ENCODE peak calls at places on chromosomes 3 and 15, in six cellular contexts. A is uterus, J is left ventricle myocardium inferior, S is BE2C, C is IMR-90, Q is Panc1. Y is an unnamed sample. For H3K4me1, the result is how much of the 10 kb centered on the place peaks cover.

GRCh38 chr15:51837784-51838183 is 8.3 kb downstream of the TMOD3 start:
- DNase-seq in Q (no peak), A (no peak), C (peak), J (no peak), S (no peak), Y (no peak)

GRCh38 chr3:137163241-137163916 is 205.6 kb downstream of the IL20RB start:
- DNase-seq in C (no peak), J (no peak), Q (no peak), A (peak), S (no peak), Y (no peak)

GRCh38 chr15:40900256-40901052 is 6.2 kb downstream of the VPS18 start:
- DNase-seq in Q (no peak), A (no peak), C (no peak), S (no peak), J (no peak), Y (no peak)

GRCh38 chr3:191328383-191328962 is 721 bp upstream of the CCDC50 start:
- DNase-seq in Q (no peak), J (no peak), C (no peak), A (no peak), S (no peak), Y (no peak)

GRCh38 chr15:72464251-72464650 is 9.9 kb upstream of the ARIH1 start:
- DNase-seq in J (no peak), S (no peak), A (no peak), Q (no peak), C (no peak), Y (no peak)

GRCh38 chr15:56919708-56920637 is 1.5 kb downstream of the TCF12 start:
- DNase-seq in Q (peak), C (peak), J (peak), A (peak), S (peak), Y (no peak)

GRCh38 chr3:55571913-55572312 is 84.8 kb upstream of the WNT5A start:
- DNase-seq in J (peak), Q (no peak), A (no peak), C (no peak), S (no peak), Y (peak)

GRCh38 chr15:56732135-56732880 is 1.0 kb downstream of the ZNF280D start:
- DNase-seq in Q (no peak), J (no peak), S (peak), A (no peak), C (peak), Y (no peak)

GRCh38 chr3:126994661-126995161 is 11.8 kb downstream of the PLXNA1 start:
- DNase-seq in S (peak), Q (no peak), A (no peak), C (no peak), J (peak), Y (no peak)

GRCh38 chr3:28286595-28286994 is 45.2 kb downstream of the CMC1 start:
- DNase-seq in Q (peak), A (no peak), J (no peak), S (no peak), C (peak), Y (no peak)

GRCh38 chr15:93048759-93049161 is 40.3 kb downstream of the RGMA start:
- DNase-seq in S (no peak), A (no peak), C (no peak), Q (no peak), J (no peak), Y (no peak)

GRCh38 chr3:155270485-155271342 is 22.8 kb downstream of the STRIT1 start:
- DNase-seq in Q (no peak), J (no peak), C (no peak), S (no peak), A (no peak), Y (no peak)

GRCh38 chr3:179446501-179446900 is 4.8 kb downstream of the GNB4 start:
- DNase-seq in S (no peak), Q (no peak), C (peak), J (no peak), A (no peak), Y (no peak)

GRCh38 chr3:13019243-13019701 is 54.0 kb downstream of the IQSEC1 start:
- DNase-seq in A (no peak), S (no peak), J (no peak), C (peak), Q (no peak), Y (no peak)

GRCh38 chr3:73029321-73029796 is 32.1 kb upstream of the EBLN2 start:
- DNase-seq in A (no peak), Q (no peak), S (no peak), C (peak), J (no peak), Y (no peak)

GRCh38 chr15:24835301-24835700 is 119.5 kb upstream of the SNRPN start:
- DNase-seq in A (no peak), C (no peak), J (no peak), Q (no peak), S (no peak), Y (no peak)

GRCh38 chr3:56885879-56886647 is 84.3 kb upstream of the ARHGEF3 start:
- DNase-seq in A (no peak), S (no peak), C (no peak), Q (no peak), J (no peak), Y (no peak)

GRCh38 chr3:106699093-106699492 is 678.1 kb upstream of the CCDC54 start:
- DNase-seq in J (no peak), A (no peak), C (no peak), S (no peak), Q (no peak), Y (no peak)

GRCh38 chr15:90234519-90234988 is 545 bp downstream of the GDPGP1 start:
- DNase-seq in C (peak), Q (no peak), J (no peak), S (no peak), A (no peak), Y (no peak)

GRCh38 chr15:97759363-97759762 is 201.1 kb upstream of the ARRDC4 start:
- DNase-seq in J (no peak), Q (no peak), C (no peak), A (no peak), S (no peak), Y (no peak)

GRCh38 chr3:137792633-137793271 is 28.6 kb downstream of the SOX14 start:
- DNase-seq in C (peak), Q (peak), S (no peak), J (no peak), A (no peak), Y (peak)

GRCh38 chr3:173681188-173681587 is 283.6 kb downstream of the NLGN1 start:
- DNase-seq in Q (no peak), J (no peak), S (no peak), C (no peak), A (no peak), Y (no peak)

GRCh38 chr3:124680521-124680920 is 49.7 kb upstream of the UMPS start:
- DNase-seq in A (no peak), J (no peak), C (no peak), S (no peak), Q (no peak), Y (no peak)

GRCh38 chr3:113218011-113218678 is 6.8 kb downstream of the BOC start:
- DNase-seq in J (no peak), Q (no peak), A (no peak), C (no peak), S (no peak), Y (no peak)

GRCh38 chr15:48720646-48721045 is 75.1 kb upstream of the FBN1 start:
- DNase-seq in A (no peak), Q (no peak), S (no peak), J (no peak), C (no peak), Y (no peak)

GRCh38 chr15:89330119-89330518 is 4.5 kb downstream of the POLG start:
- DNase-seq in S (no peak), A (no peak), C (no peak), Q (no peak), J (no peak), Y (no peak)

GRCh38 chr3:31544634-31545033 is 11.9 kb downstream of the STT3B start:
- DNase-seq in C (no peak), Q (no peak), S (no peak), J (peak), A (no peak), Y (peak)

GRCh38 chr15:35325374-35325941 is 220.5 kb downstream of the DPH6 start:
- DNase-seq in Q (no peak), C (no peak), A (no peak), J (no peak), S (no peak), Y (no peak)

GRCh38 chr3:37628711-37629301 is 232.9 kb upstream of the CTDSPL start:
- DNase-seq in A (peak), C (peak), Q (no peak), S (no peak), J (no peak), Y (peak)

GRCh38 chr3:105850593-105850992 is 18.2 kb downstream of the CBLB start:
- DNase-seq in C (no peak), A (no peak), S (no peak), Q (no peak), J (no peak), Y (no peak)

GRCh38 chr15:59685737-59686297 is 3.3 kb downstream of the BNIP2 start:
- DNase-seq in J (no peak), Q (no peak), A (no peak), C (peak), S (no peak), Y (no peak)

GRCh38 chr3:196219970-196220311 is 3.6 kb downstream of the SLC51A start:
- DNase-seq in S (no peak), J (no peak), Q (no peak), C (no peak), A (no peak), Y (no peak)
- H3K4me1 ChIP-seq in S (under half), J (under half), Q (under half), C (under half), A (under half), Y (under half)

GRCh38 chr3:194139085-194139976 is 3.4 kb downstream of the HES1 start:
- DNase-seq in A (peak), C (peak), S (peak), Q (no peak), J (peak), Y (peak)

GRCh38 chr3:194140520-194141414 is 4.8 kb downstream of the HES1 start:
- DNase-seq in A (peak), S (peak), Q (no peak), C (no peak), J (peak), Y (peak)

GRCh38 chr3:194141415-194142155 is 5.6 kb downstream of the HES1 start:
- DNase-seq in J (peak), Q (no peak), S (peak), C (peak), A (peak), Y (peak)

GRCh38 chr3:194139977-194140351 is 4.0 kb downstream of the HES1 start:
- DNase-seq in A (no peak), S (no peak), C (peak), Q (no peak), J (no peak), Y (no peak)

GRCh38 chr3:194142156-194142910 is 6.4 kb downstream of the HES1 start:
- DNase-seq in C (no peak), Q (no peak), J (peak), A (peak), S (peak), Y (peak)
- H3K4me3 ChIP-seq in C (no peak), Q (peak), J (peak), A (no peak), S (peak), Y (no peak)

GRCh38 chr3:190040145-190040544 is 80.6 kb downstream of the P3H2 start:
- DNase-seq in Q (no peak), C (no peak), S (no peak), A (no peak), J (no peak), Y (no peak)
- H3K4me1 ChIP-seq in Q (under half), C (under half), S (under half), A (under half), J (under half), Y (under half)

GRCh38 chr3:165193392-165194268 is 2.6 kb downstream of the SLITRK3 start:
- DNase-seq in J (no peak), A (no peak), Q (no peak), S (no peak), C (no peak), Y (peak)
- H3K4me3 ChIP-seq in J (peak), A (peak), Q (peak), S (peak), C (no peak), Y (peak)

GRCh38 chr15:68618339-68619302 is 39.8 kb downstream of the CORO2B start:
- DNase-seq in J (peak), Q (no peak), C (peak), A (no peak), S (no peak), Y (no peak)
- H3K4me1 ChIP-seq in J (half or more), Q (under half), C (under half), A (under half), S (half or more), Y (under half)

DNA sequence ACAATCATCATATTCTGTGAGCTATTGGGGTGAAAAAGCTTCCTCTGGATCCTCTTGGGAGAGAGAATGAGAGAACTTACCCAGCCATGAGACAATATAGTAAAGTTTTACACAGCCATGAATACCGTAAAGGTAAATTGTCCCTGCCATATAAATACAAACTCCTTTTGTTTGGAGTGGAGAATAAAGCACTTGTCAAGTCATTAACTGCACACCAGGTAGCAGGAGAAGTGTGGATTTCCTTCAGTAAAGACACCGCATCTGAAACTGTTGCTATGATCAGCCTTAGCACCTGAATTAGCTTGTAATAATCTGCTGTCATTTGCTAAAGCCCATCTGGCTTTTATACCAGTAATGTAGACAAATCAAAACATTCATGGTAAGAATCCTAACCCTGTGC is 336.6 kb upstream of the SLCO3A1 start:
- DNase-seq in J (no peak), C (no peak), A (no peak), Q (no peak), S (no peak), Y (no peak)
- H3K4me3 ChIP-seq in J (no peak), C (no peak), A (no peak), Q (no peak), S (no peak), Y (no peak)

GRCh38 chr3:42508562-42508961 is 6.1 kb downstream of the VIPR1 start:
- DNase-seq in C (no peak), J (no peak), Q (no peak), A (no peak), S (no peak), Y (no peak)

GRCh38 chr3:42505849-42506410 is 3.5 kb downstream of the VIPR1 start:
- DNase-seq in A (peak), Q (no peak), J (no peak), S (no peak), C (no peak), Y (peak)

GRCh38 chr3:42509111-42509510 is 6.7 kb downstream of the VIPR1 start:
- DNase-seq in Q (no peak), C (no peak), S (no peak), A (no peak), J (no peak), Y (no peak)

GRCh38 chr3:42507751-42508335 is 5.4 kb downstream of the VIPR1 start:
- DNase-seq in A (no peak), J (no peak), S (no peak), Q (no peak), C (no peak), Y (no peak)

GRCh38 chr3:42507252-42507651 is 4.8 kb downstream of the VIPR1 start:
- DNase-seq in S (no peak), J (no peak), Q (no peak), C (no peak), A (no peak), Y (no peak)
- H3K4me1 ChIP-seq in S (under half), J (under half), Q (under half), C (under half), A (under half), Y (under half)

GRCh38 chr3:193488741-193489140 is 66.0 kb downstream of the ATP13A4 start:
- DNase-seq in S (no peak), C (no peak), J (no peak), Q (no peak), A (no peak), Y (no peak)

GRCh38 chr3:193490580-193490979 is 64.1 kb downstream of the ATP13A4 start:
- DNase-seq in C (no peak), Q (no peak), J (no peak), A (no peak), S (no peak), Y (no peak)

GRCh38 chr3:193496658-193497057 is 58.0 kb downstream of the ATP13A4 start:
- DNase-seq in A (no peak), Q (no peak), J (no peak), S (no peak), C (no peak), Y (no peak)

GRCh38 chr3:193489949-193490348 is 64.7 kb downstream of the ATP13A4 start:
- DNase-seq in J (no peak), Q (no peak), A (no peak), C (no peak), S (no peak), Y (no peak)

DNA sequence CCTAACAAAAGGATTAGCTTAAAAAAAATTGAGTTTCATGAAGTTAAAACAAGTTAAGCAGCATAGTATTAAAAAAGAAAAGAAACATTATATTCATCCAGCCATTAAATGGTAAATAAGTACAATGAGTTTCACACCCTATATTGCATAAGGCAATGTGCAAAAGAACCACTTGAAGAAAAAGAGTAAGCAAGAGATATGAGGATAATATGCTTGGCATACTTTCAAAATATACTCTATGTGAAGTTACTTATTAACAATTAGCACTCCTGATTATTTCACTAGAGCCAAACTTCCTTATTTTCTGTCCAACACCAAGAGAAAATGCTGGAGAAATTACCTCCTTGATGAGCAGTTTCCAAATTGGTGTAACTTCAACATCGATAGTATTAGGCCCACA is 63.7 kb downstream of the ATP13A4 start:
- DNase-seq in Q (no peak), J (no peak), A (no peak), C (no peak), S (no peak), Y (no peak)
- H3K4me3 ChIP-seq in Q (no peak), J (no peak), A (no peak), C (no peak), S (no peak), Y (no peak)

DNA sequence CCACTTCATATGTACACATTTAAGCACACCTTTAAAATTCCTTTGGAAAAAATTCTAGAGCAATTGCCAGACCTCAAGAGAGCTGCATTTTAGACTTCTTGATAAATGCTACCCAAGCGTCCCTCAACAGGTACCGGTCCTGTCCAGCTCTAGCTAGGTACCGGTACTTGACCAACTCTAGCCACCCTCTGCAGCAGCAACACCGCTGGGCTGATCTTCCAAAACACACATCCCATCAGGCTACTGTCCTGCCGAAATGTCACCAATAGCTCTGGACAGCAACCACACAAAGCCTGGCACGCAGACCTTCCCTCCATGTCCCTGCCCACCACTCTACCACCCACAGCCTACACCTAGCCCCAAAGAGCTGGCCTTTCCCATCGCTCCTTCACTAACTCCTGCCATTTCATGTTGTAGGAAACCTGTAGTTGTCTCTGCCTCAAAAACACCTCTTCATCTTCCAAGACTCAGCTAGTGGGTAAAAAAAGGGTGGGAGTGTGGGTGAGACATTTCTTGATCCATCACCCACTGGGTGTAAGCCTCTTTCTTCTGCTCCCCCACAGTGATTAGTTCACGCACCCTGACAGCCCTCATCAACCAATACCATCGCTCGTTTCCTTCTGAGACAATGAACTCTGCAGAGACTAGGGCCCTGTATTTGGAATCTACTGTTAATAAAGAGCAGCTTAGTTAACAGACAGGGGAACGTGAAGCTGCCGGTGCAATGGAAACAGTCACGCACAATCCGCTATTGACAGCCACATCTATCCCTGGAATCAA is 6.8 kb downstream of the CHSY1 start:
- DNase-seq in J (no peak), A (no peak), C (no peak), S (no peak), Q (no peak), Y (no peak)
- H3K4me1 ChIP-seq in J (half or more), A (under half), C (under half), S (under half), Q (half or more), Y (under half)

GRCh38 chr3:108126348-108126747 is 35.5 kb upstream of the CD47 start:
- DNase-seq in J (no peak), Q (no peak), C (no peak), S (no peak), A (no peak), Y (no peak)

GRCh38 chr3:108123326-108123725 is 32.5 kb upstream of the CD47 start:
- DNase-seq in A (no peak), Q (no peak), C (no peak), J (no peak), S (no peak), Y (no peak)

GRCh38 chr3:108124337-108125150 is 33.7 kb upstream of the CD47 start:
- DNase-seq in Q (no peak), C (no peak), S (no peak), J (no peak), A (no peak), Y (no peak)

GRCh38 chr3:108125550-108126071 is 34.8 kb upstream of the CD47 start:
- DNase-seq in S (no peak), A (no peak), J (no peak), Q (no peak), C (no peak), Y (no peak)

DNA sequence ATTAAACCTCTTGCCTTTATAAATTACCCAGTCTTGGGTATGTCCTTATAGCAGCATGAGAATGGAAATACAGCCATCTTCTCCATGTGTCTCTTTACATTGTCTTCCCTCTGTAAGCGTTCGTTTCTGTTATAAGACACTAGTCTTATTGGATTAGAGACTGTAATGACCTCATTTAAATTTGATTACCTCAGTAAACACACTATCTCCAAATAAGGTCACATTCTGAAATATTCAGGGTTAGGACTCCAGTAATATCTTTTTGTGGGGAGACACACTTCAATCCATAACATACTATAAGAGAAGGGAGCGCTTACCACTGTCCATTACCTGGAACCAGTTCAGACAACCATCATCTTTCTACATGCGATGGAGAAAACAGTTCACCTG is 34.3 kb upstream of the CD47 start:
- DNase-seq in A (no peak), S (no peak), J (no peak), C (no peak), Q (no peak), Y (no peak)
- H3K4me3 ChIP-seq in A (no peak), S (no peak), J (no peak), C (no peak), Q (no peak), Y (no peak)

Y was measured in HAP-1.